ENCODE peak calls at places on chromosome 5, in six cellular contexts. F is DND-41; Y is A549; I is aorta; O is uterus; X is CD8-positive, alpha-beta memory T cell. H is an unnamed sample.
A peak's percentile ranks its signal among the peaks of the same experiment; 100 is the strongest.

GRCh38 chr5:66850354-66851075 is 254.3 kb downstream of the MAST4 start:
- DNase-seq in F (no peak), Y (no peak), I (no peak), O (no peak), X (no peak), H (no peak)

GRCh38 chr5:136042665-136043121 is 13.9 kb downstream of the TGFBI start:
- DNase-seq in F (peak; percentile 19), Y (no peak), I (peak; percentile 6), O (no peak), X (no peak), H (no peak)

GRCh38 chr5:143238620-143239019 is 164.9 kb downstream of the NR3C1 start:
- DNase-seq in F (no peak), Y (no peak), I (no peak), O (no peak), X (no peak), H (no peak)

GRCh38 chr5:530001-530400 is 5.8 kb upstream of the SLC9A3 start:
- DNase-seq in F (no peak), Y (no peak), I (no peak), O (no peak), X (no peak), H (no peak)

GRCh38 chr5:83509535-83509934 is 38.0 kb downstream of the VCAN start:
- DNase-seq in F (no peak), Y (no peak), I (no peak), O (no peak), X (no peak), H (no peak)

GRCh38 chr5:9927521-9927997 is 297.4 kb upstream of the TAS2R1 start:
- DNase-seq in F (no peak), Y (no peak), I (no peak), O (no peak), X (no peak), H (no peak)

GRCh38 chr5:73529081-73529480 is 30.8 kb downstream of the BTF3 start:
- DNase-seq in F (no peak), Y (no peak), I (no peak), O (no peak), X (no peak), H (no peak)

GRCh38 chr5:77409870-77410621 is 82.1 kb downstream of the WDR41 start:
- DNase-seq in F (no peak), Y (no peak), I (no peak), O (no peak), X (no peak), H (no peak)

GRCh38 chr5:65928341-65928752 is 2.0 kb downstream of the ERBIN start:
- DNase-seq in F (no peak), Y (no peak), I (no peak), O (no peak), X (no peak), H (no peak)

GRCh38 chr5:77302247-77302646 is 91.8 kb downstream of the PDE8B start:
- DNase-seq in F (no peak), Y (no peak), I (no peak), O (no peak), X (no peak), H (no peak)

GRCh38 chr5:32298056-32298420 is 14.7 kb downstream of the MTMR12 start:
- DNase-seq in F (no peak), Y (no peak), I (no peak), O (no peak), X (no peak), H (no peak)

GRCh38 chr5:134435525-134435924 is 23.8 kb upstream of the CDKN2AIPNL start:
- DNase-seq in F (no peak), Y (no peak), I (no peak), O (no peak), X (no peak), H (no peak)

GRCh38 chr5:154285661-154286408 is 95.3 kb downstream of the GALNT10 start:
- DNase-seq in F (no peak), Y (peak; percentile 50), I (no peak), O (no peak), X (no peak), H (no peak)

GRCh38 chr5:143791848-143792701 is 19.9 kb upstream of the HMHB1 start:
- DNase-seq in F (no peak), Y (no peak), I (no peak), O (no peak), X (no peak), H (no peak)

GRCh38 chr5:73344835-73345234 is 103.7 kb downstream of the FOXD1 start:
- DNase-seq in F (no peak), Y (no peak), I (no peak), O (no peak), X (no peak), H (no peak)

GRCh38 chr5:57698785-57699184 is 216.2 kb upstream of the ACTBL2 start:
- DNase-seq in F (no peak), Y (peak; percentile 6), I (no peak), O (no peak), X (no peak), H (no peak)

GRCh38 chr5:132479073-132479811 is 11.3 kb downstream of the IRF1 start:
- DNase-seq in F (no peak), Y (no peak), I (no peak), O (no peak), X (peak; percentile 10), H (no peak)

GRCh38 chr5:133433133-133433532 is 179.2 kb downstream of the FSTL4 start:
- DNase-seq in F (no peak), Y (no peak), I (no peak), O (no peak), X (no peak), H (no peak)

GRCh38 chr5:159324097-159324760 is 6.1 kb downstream of the IL12B start:
- DNase-seq in F (no peak), Y (no peak), I (no peak), O (no peak), X (no peak), H (no peak)

DNA sequence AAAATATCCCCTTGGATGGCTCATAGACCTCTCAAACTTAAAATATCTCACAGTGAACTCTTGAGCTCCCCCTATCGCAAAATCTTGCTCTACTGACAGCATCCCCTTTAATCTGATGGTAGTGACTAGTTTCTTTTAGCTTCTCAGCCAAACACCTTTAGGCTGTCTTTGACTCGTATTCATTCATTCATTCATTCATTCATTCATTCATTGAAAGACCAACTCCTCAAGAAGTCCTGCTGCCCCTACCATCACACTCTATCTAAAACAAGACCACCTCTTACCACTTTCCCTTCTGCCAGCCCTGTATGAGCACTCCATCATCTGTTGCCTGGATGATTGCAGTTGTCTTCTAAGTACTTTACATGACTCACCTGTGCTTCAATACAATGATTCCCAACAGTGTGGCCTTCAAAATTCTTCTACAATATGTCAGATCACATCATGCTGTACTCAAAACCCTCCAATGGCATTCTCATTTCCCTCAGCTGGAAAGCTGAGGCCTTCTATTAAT is 46.8 kb downstream of the ITGA2 start:
- DNase-seq in F (no peak), Y (peak; percentile 46), I (no peak), O (no peak), X (no peak), H (no peak)
- H3K4me1 ChIP-seq in F (peaks cover 36% of the 10 kb centered on the region), Y (peaks cover 72% of the 10 kb centered on the region), I (no peaks in the 10 kb centered on the region), O (no peaks in the 10 kb centered on the region), X (peaks cover 10% of the 10 kb centered on the region), H (peaks cover 8% of the 10 kb centered on the region)

GRCh38 chr5:93571111-93571977 is 9.7 kb downstream of the NR2F1-AS1 start:
- DNase-seq in F (no peak), Y (no peak), I (no peak), O (no peak), X (no peak), H (no peak)

GRCh38 chr5:93572101-93572772 is 8.8 kb downstream of the NR2F1-AS1 start:
- DNase-seq in F (no peak), Y (no peak), I (no peak), O (peak; percentile 26), X (no peak), H (no peak)

GRCh38 chr5:93573627-93573974 is 7.4 kb downstream of the NR2F1-AS1 start:
- DNase-seq in F (no peak), Y (no peak), I (no peak), O (no peak), X (no peak), H (no peak)

GRCh38 chr5:93574041-93574938 is 6.7 kb downstream of the NR2F1-AS1 start:
- DNase-seq in F (no peak), Y (no peak), I (no peak), O (peak; percentile 33), X (no peak), H (no peak)

GRCh38 chr5:93572773-93573626 is 8.0 kb downstream of the NR2F1-AS1 start:
- DNase-seq in F (no peak), Y (no peak), I (no peak), O (peak; percentile 18), X (no peak), H (no peak)
- H3K4me1 ChIP-seq in F (no peaks in the 10 kb centered on the region), Y (no peaks in the 10 kb centered on the region), I (no peaks in the 10 kb centered on the region), O (no peaks in the 10 kb centered on the region), X (peaks cover 12% of the 10 kb centered on the region), H (peaks cover 4% of the 10 kb centered on the region)

DNA sequence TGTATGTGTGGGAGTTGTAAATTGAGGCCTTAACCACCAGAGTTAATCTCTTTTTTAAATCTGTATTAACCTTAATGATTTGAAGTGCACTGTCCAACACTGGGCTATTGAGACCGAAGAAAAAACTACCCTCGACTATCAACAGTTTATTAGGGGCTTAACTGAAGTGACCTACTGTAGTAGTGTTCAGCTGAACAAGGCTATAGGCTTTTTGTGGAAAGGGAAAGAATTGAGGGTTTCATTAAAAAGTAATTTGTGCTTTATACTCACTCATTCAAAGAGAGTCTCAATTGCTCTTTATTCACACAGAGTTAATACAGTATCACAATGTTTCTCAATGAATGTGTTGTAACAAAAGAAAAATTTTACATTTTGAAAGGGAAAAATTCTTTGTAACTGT is 267.5 kb downstream of the SLF1 start:
- DNase-seq in F (no peak), Y (no peak), I (no peak), O (no peak), X (no peak), H (no peak)
- H3K4me1 ChIP-seq in F (no peaks in the 10 kb centered on the region), Y (no peaks in the 10 kb centered on the region), I (no peaks in the 10 kb centered on the region), O (no peaks in the 10 kb centered on the region), X (no peaks in the 10 kb centered on the region), H (no peaks in the 10 kb centered on the region)

GRCh38 chr5:181261320-181262085 is 560 bp upstream of the TRIM52 start:
- DNase-seq in F (peak; percentile 83), Y (peak; percentile 48), I (peak; percentile 84), O (peak; percentile 63), X (peak; percentile 82), H (peak; percentile 86)
- H3K4me1 ChIP-seq in F (peaks cover 51% of the 10 kb centered on the region), Y (peaks cover 18% of the 10 kb centered on the region), I (no peaks in the 10 kb centered on the region), O (peaks cover 11% of the 10 kb centered on the region), X (peaks cover 42% of the 10 kb centered on the region), H (peaks cover 34% of the 10 kb centered on the region)

GRCh38 chr5:68290260-68290674 is 74.7 kb downstream of the PIK3R1 start:
- DNase-seq in F (no peak), Y (no peak), I (no peak), O (no peak), X (no peak), H (peak; percentile 63)

GRCh38 chr5:68289576-68289975 is 74.0 kb downstream of the PIK3R1 start:
- DNase-seq in F (no peak), Y (no peak), I (no peak), O (no peak), X (no peak), H (no peak)

GRCh38 chr5:68287631-68287975 is 72.0 kb downstream of the PIK3R1 start:
- DNase-seq in F (no peak), Y (no peak), I (no peak), O (no peak), X (no peak), H (no peak)

GRCh38 chr5:68287976-68288755 is 72.6 kb downstream of the PIK3R1 start:
- DNase-seq in F (peak; percentile 69), Y (peak; percentile 34), I (peak; percentile 80), O (peak; percentile 72), X (peak; percentile 62), H (peak; percentile 76)

GRCh38 chr5:68288756-68289134 is 73.2 kb downstream of the PIK3R1 start:
- DNase-seq in F (no peak), Y (no peak), I (no peak), O (no peak), X (no peak), H (peak; percentile 48)
- H3K4me1 ChIP-seq in F (peaks cover 57% of the 10 kb centered on the region), Y (peaks cover 56% of the 10 kb centered on the region), I (peaks cover 3% of the 10 kb centered on the region), O (peaks cover 15% of the 10 kb centered on the region), X (peaks cover 76% of the 10 kb centered on the region), H (peaks cover 43% of the 10 kb centered on the region)

GRCh38 chr5:165397521-165397920 is 1892.1 kb downstream of the MAT2B start:
- DNase-seq in F (no peak), Y (no peak), I (no peak), O (no peak), X (no peak), H (no peak)
- H3K4me1 ChIP-seq in F (no peaks in the 10 kb centered on the region), Y (no peaks in the 10 kb centered on the region), I (no peaks in the 10 kb centered on the region), O (no peaks in the 10 kb centered on the region), X (no peaks in the 10 kb centered on the region), H (no peaks in the 10 kb centered on the region)